ENCODE peak calls at places on chromosomes 6 and 20, in nine cellular contexts. H, W, I, A, Q, V, Y, Z and X are unnamed samples.

GRCh38 chr6:30844118-30844535 is 40.2 kb upstream of the DDR1 start:
- DNase-seq in W (no peak), Z (no peak), V (no peak), Y (no peak), Q (no peak), H (no peak), I (peak; percentile 73), A (no peak), X (no peak)

GRCh38 chr20:44396790-44397189 is 41.3 kb downstream of the HNF4A start:
- DNase-seq in H (no peak), A (no peak), Z (no peak), V (no peak), I (no peak), W (no peak), Y (no peak), Q (no peak), X (no peak)

GRCh38 chr6:82006027-82006738 is 241.4 kb downstream of the IBTK start:
- DNase-seq in Y (no peak), A (peak; percentile 61), V (peak; percentile 14), Z (peak; percentile 41), I (peak; percentile 44), H (no peak), Q (peak; percentile 24), W (no peak), X (peak; percentile 77)

GRCh38 chr20:7449269-7449668 is 491.0 kb downstream of the HAO1 start:
- DNase-seq in W (no peak), Z (peak; percentile 55), Y (no peak), V (no peak), Q (no peak), H (no peak), A (no peak), I (no peak), X (no peak)

GRCh38 chr6:96491926-96492325 is 29.7 kb upstream of the UFL1 start:
- DNase-seq in V (no peak), A (no peak), Y (no peak), I (no peak), W (no peak), Z (no peak), Q (no peak), H (no peak), X (no peak)

GRCh38 chr6:38179300-38179699 is 359.8 kb downstream of the ZFAND3 start:
- DNase-seq in Q (no peak), Y (peak; percentile 15), H (no peak), W (no peak), I (no peak), V (no peak), Z (no peak), A (peak; percentile 14), X (no peak)

GRCh38 chr6:5115168-5115567 is 30.0 kb downstream of the PPP1R3G start:
- DNase-seq in A (no peak), Y (no peak), V (no peak), Q (no peak), H (no peak), I (no peak), W (peak; percentile 34), Z (no peak), X (no peak)

GRCh38 chr20:13736792-13737191 is 47.9 kb downstream of the ESF1 start:
- DNase-seq in W (no peak), Z (no peak), A (no peak), I (no peak), Q (no peak), Y (no peak), H (no peak), V (no peak), X (no peak)

GRCh38 chr6:36223706-36224105 is 27.2 kb downstream of the BRPF3 start:
- DNase-seq in I (no peak), A (no peak), Y (no peak), W (no peak), H (no peak), V (no peak), Z (no peak), Q (no peak), X (no peak)
- H3K36me3 ChIP-seq in I (peaks cover 11% of the 10 kb centered on the region), A (no peaks in the 10 kb centered on the region), Y (peaks cover 89% of the 10 kb centered on the region), W (peaks cover 84% of the 10 kb centered on the region), H (peaks cover 93% of the 10 kb centered on the region), V (no peaks in the 10 kb centered on the region), Z (peaks cover 10% of the 10 kb centered on the region), Q (peaks cover 26% of the 10 kb centered on the region), X (peaks cover 14% of the 10 kb centered on the region)

DNA sequence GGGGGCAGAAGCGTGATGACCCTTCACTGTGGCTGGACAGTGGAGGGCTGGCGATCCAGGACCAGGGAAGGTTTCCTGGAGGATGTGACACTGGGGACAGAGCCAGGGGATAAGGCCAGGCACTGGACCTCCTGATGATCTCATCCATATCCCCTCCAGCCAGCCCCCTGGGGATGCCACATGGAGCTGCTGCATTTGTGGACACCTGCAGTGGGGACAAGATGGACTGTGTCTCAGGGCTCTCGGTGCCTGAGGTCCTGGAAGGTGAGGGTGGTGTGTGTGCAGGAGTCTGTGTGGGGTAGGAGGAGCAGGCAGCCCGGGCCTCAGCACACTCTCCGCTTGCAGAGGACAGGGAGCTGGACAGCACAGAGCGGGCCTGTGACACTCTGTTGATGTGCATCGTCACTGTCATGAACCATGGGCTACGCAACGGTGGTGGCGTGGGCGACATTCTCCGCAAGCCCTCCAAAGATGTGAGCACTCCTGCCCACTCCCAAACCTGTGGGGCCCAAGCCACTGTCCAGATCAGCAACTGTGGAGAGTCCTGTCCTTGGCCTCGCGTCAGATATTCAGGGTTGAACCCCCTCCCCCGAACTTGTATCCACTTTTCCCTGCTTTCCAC is 19.9 kb downstream of the UQCC2 start:
- DNase-seq in Z (no peak), V (no peak), Y (no peak), I (no peak), H (no peak), W (no peak), A (no peak), Q (no peak), X (no peak)
- H3K27ac ChIP-seq in Z (no peak overlapping the region), V (no peak overlapping the region), Y (no peak overlapping the region), I (no peak overlapping the region), H (peak overlapping the region; percentile 49), W (peak overlapping the region; percentile 90), A (peak overlapping the region; percentile 53), Q (no peak overlapping the region), X (no peak overlapping the region)

GRCh38 chr6:52506502-52506875 is 70.4 kb downstream of the TRAM2 start:
- DNase-seq in I (no peak), Z (no peak), Q (no peak), W (no peak), H (no peak), A (no peak), V (no peak), Y (no peak), X (no peak)
- H3K4me3 ChIP-seq in I (no peak overlapping the region), Z (no peak overlapping the region), Q (no peak overlapping the region), W (no peak overlapping the region), H (no peak overlapping the region), A (no peak overlapping the region), V (no peak overlapping the region), Y (no peak overlapping the region), X (no peak overlapping the region)

GRCh38 chr20:5191829-5192569 is 65.2 kb downstream of the CDS2 start:
- DNase-seq in V (no peak), A (peak; percentile 49), Y (peak; percentile 34), Z (peak; percentile 63), H (no peak), W (no peak), I (peak; percentile 70), Q (peak; percentile 81), X (peak; percentile 89)

GRCh38 chr20:5190444-5190843 is 63.6 kb downstream of the CDS2 start:
- DNase-seq in V (no peak), A (no peak), Y (no peak), Z (no peak), I (no peak), Q (no peak), H (no peak), W (no peak), X (no peak)

GRCh38 chr20:5195655-5196054 is 68.8 kb downstream of the CDS2 start:
- DNase-seq in Q (no peak), H (no peak), V (no peak), W (no peak), Y (no peak), I (no peak), Z (peak; percentile 52), A (no peak), X (no peak)

GRCh38 chr20:5189917-5190316 is 63.1 kb downstream of the CDS2 start:
- DNase-seq in V (no peak), Z (no peak), Q (no peak), A (no peak), Y (no peak), W (no peak), I (no peak), H (no peak), X (no peak)

DNA sequence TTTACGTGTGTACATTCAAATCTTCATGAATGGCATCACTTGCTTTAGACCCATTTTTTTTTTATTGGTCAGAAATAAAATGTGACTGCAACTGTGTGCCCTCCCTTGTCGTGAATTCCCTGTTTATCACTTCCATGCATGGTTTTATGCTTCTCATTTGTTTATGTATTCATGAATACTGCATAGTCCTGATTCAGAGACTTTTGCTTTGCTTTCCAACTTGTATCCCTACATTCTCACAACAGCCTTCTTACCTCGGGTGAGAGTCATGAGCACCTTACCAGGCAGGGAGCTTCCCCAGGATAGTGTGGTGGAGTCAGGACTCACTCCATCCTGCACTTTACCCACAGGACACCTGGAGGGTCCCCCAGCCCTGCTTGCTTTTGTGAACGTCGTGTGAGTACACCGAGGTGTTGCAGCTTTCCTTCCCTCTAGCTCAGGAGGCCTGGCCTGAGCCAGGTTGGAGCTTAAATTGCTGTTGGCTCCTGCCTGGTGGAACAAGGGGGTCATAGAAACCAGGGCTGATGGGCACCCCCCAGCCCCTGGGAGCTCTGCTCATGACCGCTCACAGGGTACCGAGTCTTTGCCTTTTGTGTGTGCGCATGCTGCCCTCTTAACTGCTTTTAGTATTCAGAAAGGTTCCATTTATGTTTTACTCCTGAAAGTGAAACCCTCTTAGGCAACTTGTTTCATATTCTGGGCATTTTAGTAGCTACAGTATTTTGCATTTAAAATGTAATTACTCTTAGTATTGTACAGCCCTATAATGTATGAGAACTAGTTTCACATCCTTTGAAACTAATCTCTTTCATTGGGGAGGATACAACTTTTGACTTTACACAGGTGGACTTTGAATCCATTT is 66.0 kb downstream of the CDS2 start:
- DNase-seq in A (no peak), V (no peak), Z (no peak), Y (no peak), Q (peak; percentile 29), I (no peak), W (no peak), H (no peak), X (no peak)
- H3K36me3 ChIP-seq in A (no peaks in the 10 kb centered on the region), V (no peaks in the 10 kb centered on the region), Z (peaks cover 4% of the 10 kb centered on the region), Y (peaks cover 89% of the 10 kb centered on the region), Q (peaks cover 37% of the 10 kb centered on the region), I (no peaks in the 10 kb centered on the region), W (peaks cover 69% of the 10 kb centered on the region), H (peaks cover 67% of the 10 kb centered on the region), X (peaks cover 5% of the 10 kb centered on the region)

GRCh38 chr20:57693670-57694329 is 16.0 kb downstream of the PMEPA1 start:
- DNase-seq in I (no peak), A (no peak), H (no peak), Z (no peak), W (no peak), Q (peak; percentile 49), Y (no peak), V (no peak), X (no peak)
- H3K27ac ChIP-seq in I (no peak overlapping the region), A (no peak overlapping the region), H (no peak overlapping the region), Z (peak overlapping the region; percentile 13), W (no peak overlapping the region), Q (no peak overlapping the region), Y (no peak overlapping the region), V (no peak overlapping the region), X (no peak overlapping the region)

GRCh38 chr6:157534991-157535353 is 154.0 kb downstream of the ZDHHC14 start:
- DNase-seq in H (no peak), V (no peak), Y (no peak), I (no peak), Q (no peak), Z (no peak), W (no peak), A (no peak), X (no peak)
- H3K4me3 ChIP-seq in H (no peak overlapping the region), V (no peak overlapping the region), Y (no peak overlapping the region), I (no peak overlapping the region), Q (no peak overlapping the region), Z (no peak overlapping the region), W (no peak overlapping the region), A (no peak overlapping the region), X (no peak overlapping the region)